ENCODE peak calls at places on chromosomes 6 and 20, in eight cellular contexts. G is stimulated activated CD4-positive, alpha-beta T cell treated with anti-CD3 and anti-CD28 coated beads, Interleukin-4, amount 100 ng/mL, for 4 hours; X is transverse colon; O is CD8-positive, alpha-beta memory T cell; N is dorsolateral prefrontal cortex; H is D341Med; M is nephron progenitor cell; S is activated CD4-positive, alpha-beta T cell treated with anti-CD3 and anti-CD28 coated beads, Interleukin-2, amount 50 U/mL, for 24 hours. F is an unnamed sample.

GRCh38 chr6:169252805-169253189 is 849 bp downstream of the THBS2 start:
- DNase-seq in G (no peak), X (no peak), O (no peak), N (peak), H (no peak), M (no peak), S (no peak), F (no peak)

GRCh38 chr6:125111219-125111983 is 42.2 kb upstream of the TPD52L1 start:
- DNase-seq in G (no peak), X (no peak), O (no peak), N (no peak), H (no peak), M (no peak), S (no peak), F (no peak)

GRCh38 chr20:5668529-5668868 is 81.7 kb upstream of the SHLD1 start:
- DNase-seq in G (no peak), X (no peak), O (no peak), N (no peak), H (no peak), M (no peak), S (no peak), F (no peak)

GRCh38 chr6:143164565-143165105 is 103.9 kb downstream of the AIG1 start:
- DNase-seq in G (no peak), X (no peak), O (no peak), N (no peak), H (no peak), M (no peak), S (no peak), F (no peak)

GRCh38 chr20:10790013-10790412 is 116.2 kb upstream of the JAG1 start:
- DNase-seq in G (no peak), X (no peak), O (no peak), N (no peak), H (no peak), M (no peak), S (no peak), F (no peak)

GRCh38 chr6:125858427-125859320 is 67.9 kb downstream of the NCOA7 start:
- DNase-seq in G (peak), X (peak), O (no peak), N (peak), H (peak), M (peak), S (no peak), F (peak)

GRCh38 chr20:8394308-8394945 is 262.4 kb downstream of the PLCB1 start:
- DNase-seq in G (no peak), X (no peak), O (no peak), N (no peak), H (no peak), M (no peak), S (no peak), F (no peak)

GRCh38 chr6:33696538-33697518 is 14.7 kb downstream of the UQCC2 start:
- DNase-seq in G (no peak), X (no peak), O (peak), N (no peak), H (peak), M (no peak), S (no peak), F (no peak)

GRCh38 chr6:108627692-108628565 is 67.2 kb downstream of the FOXO3 start:
- DNase-seq in G (no peak), X (no peak), O (no peak), N (no peak), H (no peak), M (no peak), S (no peak), F (no peak)

GRCh38 chr20:16287776-16288175 is 285.5 kb downstream of the KIF16B start:
- DNase-seq in G (no peak), X (no peak), O (no peak), N (no peak), H (no peak), M (no peak), S (no peak), F (no peak)

GRCh38 chr20:775679-776135 is 7.4 kb upstream of the SLC52A3 start:
- DNase-seq in G (no peak), X (peak), O (no peak), N (no peak), H (no peak), M (no peak), S (no peak), F (no peak)

GRCh38 chr6:73200735-73201134 is 24.6 kb downstream of the KHDC1L start:
- DNase-seq in G (no peak), X (no peak), O (no peak), N (no peak), H (no peak), M (no peak), S (no peak), F (no peak)

GRCh38 chr6:131368077-131368911 is 204.7 kb upstream of the ARG1 start:
- DNase-seq in G (no peak), X (peak), O (no peak), N (peak), H (no peak), M (no peak), S (no peak), F (peak)

GRCh38 chr6:106520711-106521367 is 108.5 kb downstream of the RTN4IP1 start:
- DNase-seq in G (peak), X (peak), O (peak), N (no peak), H (no peak), M (no peak), S (peak), F (no peak)

GRCh38 chr20:8693709-8694108 is 375.2 kb upstream of the PLCB4 start:
- DNase-seq in G (no peak), X (no peak), O (no peak), N (no peak), H (no peak), M (no peak), S (no peak), F (no peak)

GRCh38 chr6:84773431-84774173 is 9.2 kb upstream of the TBX18 start:
- DNase-seq in G (no peak), X (no peak), O (no peak), N (no peak), H (peak), M (peak), S (no peak), F (no peak)

GRCh38 chr6:40695114-40695513 is 108.0 kb upstream of the LRFN2 start:
- DNase-seq in G (no peak), X (no peak), O (no peak), N (no peak), H (no peak), M (no peak), S (no peak), F (no peak)

GRCh38 chr20:24117386-24117785 is 128.8 kb upstream of the GGTLC1 start:
- DNase-seq in G (no peak), X (no peak), O (no peak), N (no peak), H (no peak), M (no peak), S (no peak), F (no peak)

GRCh38 chr20:51454250-51454865 is 88.2 kb downstream of the NFATC2 start:
- DNase-seq in G (no peak), X (no peak), O (no peak), N (no peak), H (no peak), M (no peak), S (no peak), F (no peak)

GRCh38 chr6:170095273-170095976 is 195.5 kb downstream of the DLL1 start:
- DNase-seq in G (no peak), X (no peak), O (no peak), N (peak), H (no peak), M (no peak), S (no peak), F (no peak)

GRCh38 chr6:63504777-63505384 is 67.4 kb upstream of the LOC128125822 start:
- DNase-seq in G (no peak), X (no peak), O (no peak), N (no peak), H (no peak), M (no peak), S (no peak), F (no peak)

GRCh38 chr6:122818866-122819265 is 29.8 kb downstream of the SMPDL3A start:
- DNase-seq in G (no peak), X (no peak), O (no peak), N (no peak), H (no peak), M (no peak), S (no peak), F (no peak)

GRCh38 chr6:161407581-161407980 is 133.7 kb upstream of the AGPAT4 start:
- DNase-seq in G (no peak), X (no peak), O (no peak), N (no peak), H (no peak), M (no peak), S (no peak), F (no peak)

GRCh38 chr20:47354710-47355488 is 1.6 kb downstream of the ZMYND8 start:
- DNase-seq in G (no peak), X (no peak), O (no peak), N (no peak), H (peak), M (no peak), S (no peak), F (no peak)

GRCh38 chr6:656460-657252 is at the start of gene HUS1B:
- DNase-seq in G (no peak), X (no peak), O (no peak), N (no peak), H (no peak), M (no peak), S (no peak), F (no peak)

GRCh38 chr6:148874698-148875293 is 128.0 kb downstream of the UST start:
- DNase-seq in G (no peak), X (no peak), O (no peak), N (no peak), H (no peak), M (no peak), S (no peak), F (peak)

GRCh38 chr6:85077098-85077497 is 312.7 kb upstream of the TBX18 start:
- DNase-seq in G (no peak), X (no peak), O (no peak), N (no peak), H (no peak), M (no peak), S (no peak), F (no peak)